ENCODE peak calls at places on chromosomes 6 and 20, in seven cellular contexts. L is CD4-positive, alpha-beta T cell; J is lower lobe of right lung; C is tibial artery; T is psoas muscle; Y is uterus; V is mammary epithelial cell. Z is an unnamed sample.

GRCh38 chr6:10315631-10316145 is 99.2 kb downstream of the TFAP2A start:
- DNase-seq in C (no peak), L (no peak), J (no peak), Y (no peak), T (no peak), V (no peak), Z (no peak)

GRCh38 chr6:82568290-82568993 is 204.8 kb downstream of the TPBG start:
- DNase-seq in J (no peak), Y (no peak), L (no peak), C (no peak), V (no peak), T (no peak), Z (no peak)

GRCh38 chr6:149235130-149235561 is 82.4 kb upstream of the TAB2 start:
- DNase-seq in T (no peak), Y (no peak), C (peak; percentile 41), J (no peak), V (peak; percentile 80), L (no peak), Z (no peak)

GRCh38 chr6:54070025-54070424 is 41.2 kb upstream of the MLIP start:
- DNase-seq in Y (no peak), C (no peak), T (no peak), L (no peak), J (no peak), V (no peak), Z (no peak)

GRCh38 chr6:158023597-158023939 is 41.9 kb downstream of the SYNJ2 start:
- DNase-seq in J (no peak), C (no peak), T (no peak), V (no peak), Y (no peak), L (no peak), Z (no peak)

GRCh38 chr20:3686867-3687321 is 5.1 kb upstream of the ADAM33 start:
- DNase-seq in C (peak; percentile 93), L (no peak), J (no peak), V (peak; percentile 51), T (peak; percentile 88), Y (peak; percentile 94), Z (no peak)

GRCh38 chr6:107713214-107713962 is 110.7 kb downstream of the SCML4 start:
- DNase-seq in V (no peak), J (no peak), T (no peak), C (no peak), Y (no peak), L (no peak), Z (no peak)

GRCh38 chr6:97246842-97247241 is 36.2 kb downstream of the MMS22L start:
- DNase-seq in C (no peak), V (no peak), L (no peak), J (no peak), T (no peak), Y (no peak), Z (no peak)

GRCh38 chr6:41733349-41733706 is 2.1 kb downstream of the TFEB start:
- DNase-seq in L (no peak), V (peak; percentile 38), T (no peak), C (no peak), Y (no peak), J (no peak), Z (no peak)

GRCh38 chr6:9516207-9516606 is 898.7 kb downstream of the TFAP2A start:
- DNase-seq in V (peak; percentile 76), C (no peak), J (no peak), Y (no peak), T (no peak), L (no peak), Z (no peak)

GRCh38 chr6:11964101-11964500 is 48.0 kb upstream of the HIVEP1 start:
- DNase-seq in V (no peak), C (no peak), Y (no peak), J (no peak), T (no peak), L (no peak), Z (no peak)

GRCh38 chr6:118787746-118788419 is 106.1 kb upstream of the ASF1A start:
- DNase-seq in T (no peak), V (no peak), J (peak; percentile 47), C (no peak), L (no peak), Y (no peak), Z (no peak)

GRCh38 chr6:157909282-157909664 is 72.4 kb upstream of the SYNJ2 start:
- DNase-seq in T (no peak), J (no peak), Y (no peak), L (no peak), V (no peak), C (no peak), Z (no peak)

GRCh38 chr6:13190391-13190790 is 137.9 kb downstream of the TBC1D7 start:
- DNase-seq in T (no peak), Y (no peak), C (no peak), J (no peak), L (no peak), V (no peak), Z (no peak)

GRCh38 chr6:66865771-66866170 is 1158.7 kb upstream of the EYS start:
- DNase-seq in L (no peak), V (peak; percentile 5), J (no peak), T (no peak), Y (no peak), C (no peak), Z (no peak)

GRCh38 chr6:100803264-100803663 is 77.9 kb downstream of the ASCC3 start:
- DNase-seq in Y (no peak), J (no peak), T (no peak), L (no peak), V (peak; percentile 32), C (no peak), Z (no peak)

GRCh38 chr20:33862709-33863403 is 51.7 kb downstream of the CHMP4B start:
- DNase-seq in V (no peak), C (peak; percentile 31), Y (peak; percentile 49), T (peak; percentile 40), L (peak; percentile 37), J (peak; percentile 67), Z (peak; percentile 28)

GRCh38 chr20:43988451-43988850 is 73.8 kb downstream of the TOX2 start:
- DNase-seq in Y (no peak), C (no peak), J (no peak), L (no peak), T (no peak), V (no peak), Z (no peak)

GRCh38 chr6:112846711-112847110 is 499.6 kb downstream of the RFPL4B start:
- DNase-seq in V (no peak), J (no peak), L (no peak), C (no peak), Y (no peak), T (no peak), Z (no peak)

GRCh38 chr6:163427498-163428254 is 13.2 kb downstream of the QKI start:
- DNase-seq in C (no peak), T (no peak), Y (no peak), V (peak; percentile 69), L (no peak), J (no peak), Z (no peak)

DNA sequence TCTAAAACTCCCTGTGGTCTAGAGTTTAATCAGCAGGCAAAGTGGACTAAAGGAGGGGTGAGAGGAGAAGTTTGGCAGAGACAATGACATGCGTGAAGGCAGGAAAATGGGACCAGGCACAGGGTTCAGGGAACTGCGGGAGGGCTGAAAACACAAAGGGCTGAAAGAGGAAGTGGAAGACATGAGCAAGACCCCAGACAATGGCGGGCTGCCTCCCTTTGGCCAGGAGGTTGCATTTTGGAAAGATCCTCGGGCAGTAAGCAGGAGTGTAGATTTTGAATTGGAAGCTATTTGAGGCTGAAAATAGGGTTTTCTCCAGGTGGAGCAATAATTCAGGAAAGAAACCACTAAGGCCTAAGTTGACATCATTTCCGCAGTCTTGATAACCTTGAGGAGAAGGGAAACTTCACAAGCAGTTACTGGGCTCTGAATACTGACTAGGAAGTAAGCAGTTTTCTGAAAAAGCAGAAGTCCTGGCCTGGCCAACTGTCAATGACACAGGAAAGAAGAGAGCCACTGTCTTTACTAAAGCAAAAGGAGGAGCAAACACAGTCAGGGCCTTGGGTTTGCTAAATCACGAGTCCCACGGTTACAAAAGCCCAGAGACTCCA is 3.4 kb downstream of the LY86 start:
- DNase-seq in J (no peak), L (no peak), C (peak; percentile 51), Y (no peak), T (no peak), V (no peak), Z (no peak)
- H3K9me3 ChIP-seq in J (no peaks in the 10 kb centered on the region), L (no peaks in the 10 kb centered on the region), C (no peaks in the 10 kb centered on the region), Y (no peaks in the 10 kb centered on the region), T (no peaks in the 10 kb centered on the region), V (no peaks in the 10 kb centered on the region), Z (no peaks in the 10 kb centered on the region)

GRCh38 chr20:55977723-55978481 is 27.4 kb downstream of the CBLN4 start:
- DNase-seq in L (no peak), T (no peak), Y (peak; percentile 39), J (peak; percentile 66), C (no peak), V (no peak), Z (no peak)
- H3K9me3 ChIP-seq in L (no peaks in the 10 kb centered on the region), T (no peaks in the 10 kb centered on the region), Y (no peaks in the 10 kb centered on the region), J (no peaks in the 10 kb centered on the region), C (no peaks in the 10 kb centered on the region), V (no peaks in the 10 kb centered on the region), Z (no peaks in the 10 kb centered on the region)

GRCh38 chr6:27287751-27288135 is 24.3 kb downstream of the POM121L2 start:
- DNase-seq in Y (no peak), J (no peak), L (no peak), V (no peak), T (no peak), C (no peak), Z (no peak)
- H3K9me3 ChIP-seq in Y (no peaks in the 10 kb centered on the region), J (no peaks in the 10 kb centered on the region), L (peaks cover 45% of the 10 kb centered on the region), V (no peaks in the 10 kb centered on the region), T (no peaks in the 10 kb centered on the region), C (peaks cover 14% of the 10 kb centered on the region), Z (peaks cover 30% of the 10 kb centered on the region)

GRCh38 chr20:29690274-29690673 is 1567.2 kb upstream of the DEFB115 start:
- DNase-seq in T (no peak), L (no peak), J (peak; percentile 38), Y (no peak), V (no peak), C (peak; percentile 11), Z (no peak)

GRCh38 chr20:29687438-29687837 is 1570.0 kb upstream of the DEFB115 start:
- DNase-seq in L (no peak), J (no peak), Y (no peak), C (peak; percentile 15), V (no peak), T (no peak), Z (no peak)

GRCh38 chr20:29689411-29690225 is 1567.8 kb upstream of the DEFB115 start:
- DNase-seq in V (no peak), C (peak; percentile 16), Y (no peak), L (no peak), T (no peak), J (peak; percentile 32), Z (no peak)
- H3K9me3 ChIP-seq in V (peaks cover 26% of the 10 kb centered on the region), C (peaks cover 11% of the 10 kb centered on the region), Y (no peaks in the 10 kb centered on the region), L (no peaks in the 10 kb centered on the region), T (no peaks in the 10 kb centered on the region), J (peaks cover 5% of the 10 kb centered on the region), Z (no peaks in the 10 kb centered on the region)

GRCh38 chr20:24657211-24657610 is 187.8 kb downstream of the SYNDIG1 start:
- DNase-seq in Y (no peak), J (no peak), L (no peak), V (no peak), T (no peak), C (peak; percentile 46), Z (no peak)
- H3K9me3 ChIP-seq in Y (no peaks in the 10 kb centered on the region), J (no peaks in the 10 kb centered on the region), L (no peaks in the 10 kb centered on the region), V (peaks cover 3% of the 10 kb centered on the region), T (no peaks in the 10 kb centered on the region), C (no peaks in the 10 kb centered on the region), Z (no peaks in the 10 kb centered on the region)

GRCh38 chr6:167252271-167252670 is 38.8 kb upstream of the UNC93A start:
- DNase-seq in V (no peak), J (no peak), Y (no peak), L (no peak), C (no peak), T (no peak), Z (no peak)

GRCh38 chr6:167255918-167256553 is 35.1 kb upstream of the UNC93A start:
- DNase-seq in T (no peak), J (no peak), Y (no peak), C (no peak), V (no peak), L (no peak), Z (no peak)
- H3K9me3 ChIP-seq in T (peaks cover 9% of the 10 kb centered on the region), J (peaks cover 5% of the 10 kb centered on the region), Y (no peaks in the 10 kb centered on the region), C (no peaks in the 10 kb centered on the region), V (peaks cover 11% of the 10 kb centered on the region), L (peaks cover 5% of the 10 kb centered on the region), Z (peaks cover 2% of the 10 kb centered on the region)